ENCODE peak calls at places on chromosomes 4 and X, in seven cellular contexts. V is iPS-NIHi11; J is GM20000; E is LoVo; N is central memory CD4-positive, alpha-beta T cell; D is GF-D8; L is stimulated activated CD8-positive, alpha-beta memory T cell treated with anti-CD3 and anti-CD28 coated beads, Interleukin-4, amount 100 ng/mL, for 1 hour. M is an unnamed sample.

GRCh38 chr4:114180481-114180880 is 201.0 kb upstream of the ARSJ start:
- DNase-seq in V (peak), J (no peak), E (peak), N (peak), D (no peak), L (no peak), M (peak)

GRCh38 chr4:140135529-140136021 is 18.4 kb downstream of the MAML3 start:
- DNase-seq in V (no peak), J (no peak), E (no peak), N (no peak), D (no peak), L (no peak), M (no peak)

GRCh38 chr4:40736910-40737309 is 12.8 kb upstream of the NSUN7 start:
- DNase-seq in V (peak), J (peak), E (peak), N (no peak), D (no peak), L (no peak), M (no peak)

GRCh38 chrX:77930581-77930980 is 20.1 kb downstream of the ATP7A start:
- DNase-seq in V (no peak), J (no peak), E (no peak), N (no peak), D (no peak), L (no peak), M (no peak)

GRCh38 chrX:19595036-19595435 is 79.7 kb upstream of the MAP3K15 start:
- DNase-seq in V (no peak), J (no peak), E (no peak), N (no peak), D (no peak), L (no peak), M (no peak)

GRCh38 chrX:148784859-148785655 is 284.6 kb downstream of the AFF2 start:
- DNase-seq in V (peak), J (peak), E (no peak), N (no peak), D (no peak), L (no peak), M (no peak)

GRCh38 chrX:150841466-150842197 is 56.8 kb downstream of the CD99L2 start:
- DNase-seq in V (no peak), J (no peak), E (no peak), N (no peak), D (peak), L (no peak), M (no peak)

GRCh38 chrX:44945736-44946135 is 72.7 kb downstream of the KDM6A start:
- DNase-seq in V (no peak), J (no peak), E (no peak), N (no peak), D (no peak), L (no peak), M (no peak)

GRCh38 chrX:96407043-96407442 is 277.6 kb upstream of the DIAPH2 start:
- DNase-seq in V (peak), J (no peak), E (peak), N (no peak), D (no peak), L (no peak), M (peak)

GRCh38 chr4:165580379-165580905 is 201.6 kb downstream of the CPE start:
- DNase-seq in V (no peak), J (no peak), E (peak), N (no peak), D (no peak), L (no peak), M (peak)

GRCh38 chrX:41045960-41046567 is 39.2 kb upstream of the USP9X start:
- DNase-seq in V (peak), J (no peak), E (no peak), N (no peak), D (no peak), L (no peak), M (peak)

GRCh38 chr4:143356493-143356892 is 19.8 kb downstream of the GAB1 start:
- DNase-seq in V (no peak), J (no peak), E (no peak), N (no peak), D (no peak), L (no peak), M (no peak)

GRCh38 chrX:143472334-143472938 is 44.8 kb downstream of the SPANXN3 start:
- DNase-seq in V (no peak), J (no peak), E (no peak), N (no peak), D (no peak), L (no peak), M (no peak)

GRCh38 chrX:107450823-107451509 is 1.5 kb downstream of the FRMPD3 start:
- DNase-seq in V (peak), J (no peak), E (no peak), N (no peak), D (no peak), L (no peak), M (peak)

GRCh38 chr4:56253631-56254241 is 133.6 kb downstream of the AASDH start:
- DNase-seq in V (no peak), J (no peak), E (no peak), N (no peak), D (no peak), L (no peak), M (no peak)

GRCh38 chr4:2630556-2631273 is 94.3 kb downstream of the FAM193A start:
- DNase-seq in V (no peak), J (no peak), E (no peak), N (no peak), D (no peak), L (no peak), M (no peak)

GRCh38 chr4:147853706-147854105 is 121.8 kb downstream of the ARHGAP10 start:
- DNase-seq in V (no peak), J (no peak), E (no peak), N (no peak), D (no peak), L (no peak), M (no peak)

GRCh38 chr4:3489451-3489962 is 26.4 kb downstream of the DOK7 start:
- DNase-seq in V (no peak), J (no peak), E (no peak), N (no peak), D (no peak), L (no peak), M (no peak)

GRCh38 chr4:165700855-165701254 is 172.2 kb upstream of the TLL1 start:
- DNase-seq in V (peak), J (no peak), E (peak), N (no peak), D (no peak), L (no peak), M (peak)

GRCh38 chr4:25180524-25181131 is 20.4 kb upstream of the SEPSECS start:
- DNase-seq in V (peak), J (peak), E (peak), N (peak), D (peak), L (no peak), M (no peak)

GRCh38 chr4:61934201-61934600 is 734.1 kb downstream of the ADGRL3 start:
- DNase-seq in V (no peak), J (no peak), E (no peak), N (no peak), D (no peak), L (no peak), M (no peak)

GRCh38 chr4:163621844-163622243 is 127.4 kb downstream of the TMA16 start:
- DNase-seq in V (no peak), J (no peak), E (no peak), N (no peak), D (no peak), L (no peak), M (no peak)

GRCh38 chr4:55600640-55601039 is 8.6 kb upstream of the PDCL2 start:
- DNase-seq in V (no peak), J (no peak), E (no peak), N (no peak), D (no peak), L (no peak), M (no peak)

GRCh38 chr4:15375707-15376106 is 52.1 kb upstream of the C1QTNF7 start:
- DNase-seq in V (no peak), J (no peak), E (no peak), N (no peak), D (no peak), L (no peak), M (no peak)

GRCh38 chr4:16192631-16193483 is 33.4 kb downstream of the TAPT1 start:
- DNase-seq in V (no peak), J (no peak), E (no peak), N (no peak), D (no peak), L (no peak), M (no peak)

GRCh38 chrX:39815621-39816020 is 282.1 kb downstream of the BCOR start:
- DNase-seq in V (peak), J (peak), E (no peak), N (no peak), D (no peak), L (no peak), M (no peak)

GRCh38 chrX:53594354-53594753 is 92.2 kb downstream of the HUWE1 start:
- DNase-seq in V (no peak), J (no peak), E (no peak), N (no peak), D (no peak), L (no peak), M (no peak)

GRCh38 chr4:138952405-138952804 is 63.2 kb upstream of the NOCT start:
- DNase-seq in V (no peak), J (no peak), E (peak), N (no peak), D (no peak), L (no peak), M (peak)

GRCh38 chr4:109665783-109666455 is 37.3 kb downstream of the CASP6 start:
- DNase-seq in V (no peak), J (no peak), E (no peak), N (no peak), D (no peak), L (no peak), M (no peak)

GRCh38 chr4:91681544-91681943 is 622.2 kb upstream of the GRID2 start:
- DNase-seq in V (no peak), J (no peak), E (no peak), N (no peak), D (no peak), L (no peak), M (peak)

GRCh38 chrX:154549766-154550165 is 2.3 kb downstream of the IKBKG start:
- DNase-seq in V (no peak), J (no peak), E (no peak), N (no peak), D (no peak), L (no peak), M (no peak)

GRCh38 chr4:184274288-184274951 is 56.7 kb upstream of the ENPP6 start:
- DNase-seq in V (no peak), J (no peak), E (no peak), N (no peak), D (no peak), L (no peak), M (peak)

GRCh38 chr4:41538887-41539498 is 1.0 kb downstream of the LIMCH1 start:
- DNase-seq in V (no peak), J (no peak), E (no peak), N (no peak), D (no peak), L (no peak), M (peak)

GRCh38 chrX:105475801-105476200 is 255.3 kb upstream of the TEX13A start:
- DNase-seq in V (no peak), J (no peak), E (no peak), N (no peak), D (no peak), L (no peak), M (peak)

GRCh38 chr4:150316332-150317205 is 238.3 kb downstream of the DCLK2 start:
- DNase-seq in V (no peak), J (no peak), E (peak), N (no peak), D (peak), L (no peak), M (no peak)

GRCh38 chrX:42098897-42099296 is 175.5 kb upstream of the CASK start:
- DNase-seq in V (no peak), J (no peak), E (no peak), N (no peak), D (no peak), L (no peak), M (peak)

GRCh38 chrX:48972214-48973164 is 845 bp upstream of the KCND1 start:
- DNase-seq in V (peak), J (peak), E (no peak), N (no peak), D (no peak), L (no peak), M (peak)

GRCh38 chrX:122866527-122866926 is 317.6 kb upstream of the GRIA3 start:
- DNase-seq in V (no peak), J (no peak), E (no peak), N (no peak), D (no peak), L (no peak), M (no peak)

M was measured in islet precursor cell.